ENCODE peak calls at places on chromosomes 11 and 22, in seven cellular contexts. One of them, this sample, is unnamed.
A peak's percentile ranks its signal among the peaks of the same experiment; 100 is the strongest.

GRCh38 chr22:37525746-37526350 is 6.6 kb upstream of the CARD10 start:
- DNase-seq in psoas muscle: no peak
- DNase-seq in heart right ventricle: no peak
- DNase-seq in kidney: peak; percentile 35
- DNase-seq in cardiac muscle cell: no peak
- DNase-seq in ovary: no peak
- DNase-seq in body of pancreas: no peak
- DNase-seq in this sample: no peak

GRCh38 chr22:38313384-38313955 is 3.8 kb downstream of the CSNK1E start:
- DNase-seq in psoas muscle: peak; percentile 78
- DNase-seq in heart right ventricle: peak; percentile 89
- DNase-seq in kidney: peak; percentile 89
- DNase-seq in cardiac muscle cell: no peak
- DNase-seq in ovary: peak; percentile 93
- DNase-seq in body of pancreas: peak; percentile 42
- DNase-seq in this sample: peak; percentile 79

GRCh38 chr11:64655901-64656601 is 65.0 kb downstream of the SLC22A12 start:
- DNase-seq in psoas muscle: no peak
- DNase-seq in heart right ventricle: no peak
- DNase-seq in kidney: peak; percentile 46
- DNase-seq in cardiac muscle cell: no peak
- DNase-seq in ovary: no peak
- DNase-seq in body of pancreas: no peak
- DNase-seq in this sample: no peak

GRCh38 chr11:69044111-69045013 is 4.4 kb upstream of the TPCN2 start:
- DNase-seq in psoas muscle: peak; percentile 60
- DNase-seq in heart right ventricle: peak; percentile 74
- DNase-seq in kidney: peak; percentile 86
- DNase-seq in cardiac muscle cell: peak; percentile 82
- DNase-seq in ovary: peak; percentile 66
- DNase-seq in body of pancreas: peak; percentile 72
- DNase-seq in this sample: peak; percentile 76

GRCh38 chr11:112304914-112305313 is 44.3 kb upstream of the PLET1 start:
- DNase-seq in psoas muscle: no peak
- DNase-seq in heart right ventricle: no peak
- DNase-seq in kidney: no peak
- DNase-seq in cardiac muscle cell: no peak
- DNase-seq in ovary: no peak
- DNase-seq in body of pancreas: no peak
- DNase-seq in this sample: no peak

GRCh38 chr11:7640826-7641225 is 32.5 kb downstream of the CYB5R2 start:
- DNase-seq in psoas muscle: no peak
- DNase-seq in heart right ventricle: no peak
- DNase-seq in kidney: no peak
- DNase-seq in cardiac muscle cell: no peak
- DNase-seq in ovary: no peak
- DNase-seq in body of pancreas: no peak
- DNase-seq in this sample: no peak

GRCh38 chr11:67354314-67355022 is 1.1 kb upstream of the POLD4 start:
- DNase-seq in psoas muscle: peak; percentile 78
- DNase-seq in heart right ventricle: peak; percentile 79
- DNase-seq in kidney: peak; percentile 90
- DNase-seq in cardiac muscle cell: no peak
- DNase-seq in ovary: peak; percentile 75
- DNase-seq in body of pancreas: peak; percentile 90
- DNase-seq in this sample: peak; percentile 93

GRCh38 chr11:66082936-66083698 is 13.0 kb downstream of the PACS1 start:
- DNase-seq in psoas muscle: no peak
- DNase-seq in heart right ventricle: no peak
- DNase-seq in kidney: no peak
- DNase-seq in cardiac muscle cell: peak; percentile 27
- DNase-seq in ovary: no peak
- DNase-seq in body of pancreas: peak; percentile 55
- DNase-seq in this sample: no peak

GRCh38 chr11:111499483-111499882 is 12.7 kb downstream of the BTG4 start:
- DNase-seq in psoas muscle: no peak
- DNase-seq in heart right ventricle: no peak
- DNase-seq in kidney: no peak
- DNase-seq in cardiac muscle cell: no peak
- DNase-seq in ovary: no peak
- DNase-seq in body of pancreas: no peak
- DNase-seq in this sample: no peak

GRCh38 chr11:60838132-60838531 is 3.8 kb upstream of the CCDC86 start:
- DNase-seq in psoas muscle: no peak
- DNase-seq in heart right ventricle: no peak
- DNase-seq in kidney: no peak
- DNase-seq in cardiac muscle cell: peak; percentile 23
- DNase-seq in ovary: no peak
- DNase-seq in body of pancreas: no peak
- DNase-seq in this sample: no peak

GRCh38 chr11:123063396-123064267 is 1.7 kb upstream of the HSPA8 start:
- DNase-seq in psoas muscle: peak; percentile 40
- DNase-seq in heart right ventricle: peak; percentile 50
- DNase-seq in kidney: no peak
- DNase-seq in cardiac muscle cell: no peak
- DNase-seq in ovary: no peak
- DNase-seq in body of pancreas: peak; percentile 57
- DNase-seq in this sample: peak; percentile 73

GRCh38 chr11:35031869-35032268 is 107.1 kb upstream of the CD44 start:
- DNase-seq in psoas muscle: no peak
- DNase-seq in heart right ventricle: no peak
- DNase-seq in kidney: no peak
- DNase-seq in cardiac muscle cell: no peak
- DNase-seq in ovary: no peak
- DNase-seq in body of pancreas: no peak
- DNase-seq in this sample: no peak

GRCh38 chr11:66842501-66842895 is 743 bp upstream of the RCE1 start:
- DNase-seq in psoas muscle: no peak
- DNase-seq in heart right ventricle: no peak
- DNase-seq in kidney: peak; percentile 63
- DNase-seq in cardiac muscle cell: no peak
- DNase-seq in ovary: no peak
- DNase-seq in body of pancreas: no peak
- DNase-seq in this sample: no peak

GRCh38 chr22:47484960-47485571 is 722.6 kb downstream of the TBC1D22A start:
- DNase-seq in psoas muscle: no peak
- DNase-seq in heart right ventricle: no peak
- DNase-seq in kidney: no peak
- DNase-seq in cardiac muscle cell: no peak
- DNase-seq in ovary: no peak
- DNase-seq in body of pancreas: no peak
- DNase-seq in this sample: no peak

GRCh38 chr11:107705027-107705426 is 6.8 kb downstream of the SLN start:
- DNase-seq in psoas muscle: no peak
- DNase-seq in heart right ventricle: no peak
- DNase-seq in kidney: no peak
- DNase-seq in cardiac muscle cell: no peak
- DNase-seq in ovary: no peak
- DNase-seq in body of pancreas: no peak
- DNase-seq in this sample: no peak

GRCh38 chr11:26761382-26761781 is 39.5 kb upstream of the SLC5A12 start:
- DNase-seq in psoas muscle: no peak
- DNase-seq in heart right ventricle: no peak
- DNase-seq in kidney: no peak
- DNase-seq in cardiac muscle cell: no peak
- DNase-seq in ovary: no peak
- DNase-seq in body of pancreas: no peak
- DNase-seq in this sample: no peak

GRCh38 chr22:26516503-26516902 is 4.2 kb upstream of the TFIP11 start:
- DNase-seq in psoas muscle: no peak
- DNase-seq in heart right ventricle: no peak
- DNase-seq in kidney: no peak
- DNase-seq in cardiac muscle cell: no peak
- DNase-seq in ovary: no peak
- DNase-seq in body of pancreas: peak; percentile 62
- DNase-seq in this sample: no peak

GRCh38 chr11:30879322-30880020 is 293.3 kb upstream of the MPPED2 start:
- DNase-seq in psoas muscle: no peak
- DNase-seq in heart right ventricle: peak; percentile 81
- DNase-seq in kidney: no peak
- DNase-seq in cardiac muscle cell: peak; percentile 58
- DNase-seq in ovary: no peak
- DNase-seq in body of pancreas: peak; percentile 26
- DNase-seq in this sample: no peak

GRCh38 chr11:33616552-33616951 is 84.1 kb downstream of the C11orf91 start:
- DNase-seq in psoas muscle: no peak
- DNase-seq in heart right ventricle: no peak
- DNase-seq in kidney: no peak
- DNase-seq in cardiac muscle cell: no peak
- DNase-seq in ovary: no peak
- DNase-seq in body of pancreas: no peak
- DNase-seq in this sample: no peak

GRCh38 chr11:46202149-46202548 is 75.3 kb upstream of the CREB3L1 start:
- DNase-seq in psoas muscle: no peak
- DNase-seq in heart right ventricle: no peak
- DNase-seq in kidney: no peak
- DNase-seq in cardiac muscle cell: no peak
- DNase-seq in ovary: no peak
- DNase-seq in body of pancreas: no peak
- DNase-seq in this sample: no peak

DNA sequence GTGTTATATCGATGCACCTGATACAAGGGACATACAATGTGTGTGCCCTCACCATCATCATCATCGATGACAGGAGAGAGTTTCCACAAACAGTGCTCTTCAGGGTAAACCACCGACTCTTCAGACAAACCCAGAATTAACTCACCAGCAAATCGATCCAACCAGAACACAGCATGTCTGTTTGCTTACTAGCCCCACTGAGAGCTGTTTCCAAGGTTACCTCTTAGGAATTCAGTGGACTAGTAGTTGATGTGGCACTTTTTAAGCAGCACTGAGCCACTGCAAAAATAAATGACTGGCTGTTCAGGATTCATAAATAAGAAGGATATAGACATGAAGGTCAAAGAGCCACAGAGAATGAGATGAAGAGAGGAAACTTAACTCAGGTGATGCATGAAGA is 83.1 kb downstream of the PARVA start:
- DNase-seq in psoas muscle: no peak
- DNase-seq in heart right ventricle: no peak
- DNase-seq in kidney: no peak
- DNase-seq in cardiac muscle cell: no peak
- DNase-seq in ovary: no peak
- DNase-seq in body of pancreas: no peak
- DNase-seq in this sample: no peak
- H3K4me1 ChIP-seq in psoas muscle: no peaks in the 10 kb centered on the region
- H3K4me1 ChIP-seq in heart right ventricle: peaks cover 63% of the 10 kb centered on the region
- H3K4me1 ChIP-seq in kidney: no peaks in the 10 kb centered on the region
- H3K4me1 ChIP-seq in cardiac muscle cell: no peaks in the 10 kb centered on the region
- H3K4me1 ChIP-seq in ovary: peaks cover 29% of the 10 kb centered on the region
- H3K4me1 ChIP-seq in body of pancreas: peaks cover 3% of the 10 kb centered on the region
- H3K4me1 ChIP-seq in this sample: no peaks in the 10 kb centered on the region

GRCh38 chr11:78418584-78419211 is 1.1 kb upstream of the GAB2 start:
- DNase-seq in psoas muscle: no peak
- DNase-seq in heart right ventricle: no peak
- DNase-seq in kidney: no peak
- DNase-seq in cardiac muscle cell: no peak
- DNase-seq in ovary: no peak
- DNase-seq in body of pancreas: no peak
- DNase-seq in this sample: no peak
- TF ChIP-seq CTCF in psoas muscle: no peak
- TF ChIP-seq CTCF in heart right ventricle: no peak
- TF ChIP-seq CTCF in kidney: no peak
- TF ChIP-seq CTCF in cardiac muscle cell: no peak
- TF ChIP-seq CTCF in ovary: no peak
- TF ChIP-seq CTCF in body of pancreas: no peak
- TF ChIP-seq CTCF in this sample: no peak

GRCh38 chr22:49850021-49850911 is 3.4 kb upstream of the ZBED4 start:
- DNase-seq in psoas muscle: no peak
- DNase-seq in heart right ventricle: no peak
- DNase-seq in kidney: no peak
- DNase-seq in cardiac muscle cell: no peak
- DNase-seq in ovary: no peak
- DNase-seq in body of pancreas: no peak
- DNase-seq in this sample: no peak

GRCh38 chr22:49849161-49850020 is 4.3 kb upstream of the ZBED4 start:
- DNase-seq in psoas muscle: no peak
- DNase-seq in heart right ventricle: no peak
- DNase-seq in kidney: peak; percentile 75
- DNase-seq in cardiac muscle cell: no peak
- DNase-seq in ovary: no peak
- DNase-seq in body of pancreas: no peak
- DNase-seq in this sample: no peak

GRCh38 chr22:49845666-49846459 is 7.8 kb upstream of the ZBED4 start:
- DNase-seq in psoas muscle: no peak
- DNase-seq in heart right ventricle: no peak
- DNase-seq in kidney: no peak
- DNase-seq in cardiac muscle cell: no peak
- DNase-seq in ovary: no peak
- DNase-seq in body of pancreas: no peak
- DNase-seq in this sample: no peak

GRCh38 chr22:49848690-49849160 is 4.9 kb upstream of the ZBED4 start:
- DNase-seq in psoas muscle: no peak
- DNase-seq in heart right ventricle: no peak
- DNase-seq in kidney: peak; percentile 71
- DNase-seq in cardiac muscle cell: no peak
- DNase-seq in ovary: no peak
- DNase-seq in body of pancreas: no peak
- DNase-seq in this sample: no peak

DNA sequence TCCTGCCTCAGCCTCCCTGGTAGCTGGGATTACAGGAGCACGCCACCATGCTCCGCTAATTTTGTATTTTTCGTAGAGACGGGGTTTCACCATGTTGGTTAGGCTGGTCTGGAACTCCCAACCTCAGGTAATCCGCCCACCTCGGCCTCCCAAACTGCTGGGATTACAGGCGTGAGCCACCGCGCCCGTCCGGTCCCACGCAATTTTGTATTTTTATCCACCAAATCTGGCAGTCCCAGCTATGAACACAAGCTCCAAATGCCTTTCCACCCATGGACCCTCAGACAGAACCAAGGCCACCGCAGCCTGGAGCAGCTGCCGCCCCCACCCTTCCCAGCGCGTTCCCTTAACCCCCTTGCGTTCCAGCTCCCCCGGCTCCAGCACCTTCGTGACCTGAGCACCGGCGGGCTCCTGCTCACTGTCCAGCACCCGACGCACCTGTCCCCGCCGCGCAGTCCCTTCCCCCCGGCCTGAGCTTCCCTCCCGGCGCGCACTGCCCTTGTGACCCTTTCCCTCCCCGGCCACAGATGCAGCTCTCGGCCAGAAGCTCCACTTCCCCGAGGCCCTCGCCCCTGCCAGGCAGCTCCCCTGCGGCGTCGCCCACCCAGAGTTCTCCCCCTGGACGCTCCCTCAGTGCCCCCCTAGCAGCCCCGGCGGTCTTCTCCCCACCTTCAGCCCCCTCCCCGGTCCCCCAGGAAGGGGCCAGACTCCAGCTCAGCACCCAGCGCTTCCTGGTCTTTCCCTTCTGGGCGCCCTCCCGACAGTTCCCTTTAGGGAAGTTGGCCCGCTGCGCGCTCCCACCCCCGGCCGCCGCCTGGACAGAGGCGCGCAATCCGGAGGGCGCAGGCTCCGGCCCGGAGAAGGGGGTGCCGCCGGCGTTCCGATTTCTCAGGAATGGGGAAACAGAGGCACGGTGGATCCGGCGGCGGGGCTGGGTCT is 5.6 kb upstream of the ZBED4 start:
- DNase-seq in psoas muscle: no peak
- DNase-seq in heart right ventricle: no peak
- DNase-seq in kidney: peak; percentile 77
- DNase-seq in cardiac muscle cell: peak; percentile 38
- DNase-seq in ovary: no peak
- DNase-seq in body of pancreas: peak; percentile 41
- DNase-seq in this sample: no peak
- H3K4me3 ChIP-seq in psoas muscle: peak overlapping the region; percentile 65
- H3K4me3 ChIP-seq in heart right ventricle: peak overlapping the region; percentile 59
- H3K4me3 ChIP-seq in kidney: no peak overlapping the region
- H3K4me3 ChIP-seq in cardiac muscle cell: peak overlapping the region; percentile 33
- H3K4me3 ChIP-seq in ovary: no peak overlapping the region
- H3K4me3 ChIP-seq in body of pancreas: peak overlapping the region; percentile 40
- H3K4me3 ChIP-seq in this sample: peak overlapping the region; percentile 27

GRCh38 chr11:9977554-9977953 is 313.7 kb downstream of the SWAP70 start:
- DNase-seq in psoas muscle: no peak
- DNase-seq in heart right ventricle: no peak
- DNase-seq in kidney: no peak
- DNase-seq in cardiac muscle cell: no peak
- DNase-seq in ovary: no peak
- DNase-seq in body of pancreas: no peak
- DNase-seq in this sample: no peak
- H3K4me1 ChIP-seq in psoas muscle: peaks cover under 1% of the 10 kb centered on the region
- H3K4me1 ChIP-seq in heart right ventricle: peaks cover 19% of the 10 kb centered on the region
- H3K4me1 ChIP-seq in kidney: no peaks in the 10 kb centered on the region
- H3K4me1 ChIP-seq in cardiac muscle cell: peaks cover 6% of the 10 kb centered on the region
- H3K4me1 ChIP-seq in ovary: no peaks in the 10 kb centered on the region
- H3K4me1 ChIP-seq in body of pancreas: no peaks in the 10 kb centered on the region
- H3K4me1 ChIP-seq in this sample: no peaks in the 10 kb centered on the region